ENCODE peak calls at places on chromosome 4, in six cellular contexts. One of them, this sample, is unnamed. For H3K4me1, the result is how much of the 10 kb centered on the place peaks cover.

GRCh38 chr4:37388672-37389368 is 144.3 kb downstream of the NWD2 start:
- DNase-seq in sigmoid colon: no peak
- DNase-seq in BE2C: no peak
- DNase-seq in thoracic aorta: no peak
- DNase-seq in tibial artery: no peak
- DNase-seq in left ventricle myocardium inferior: no peak
- DNase-seq in this sample: no peak

GRCh38 chr4:88291003-88291402 is 6.6 kb upstream of the PPM1K start:
- DNase-seq in sigmoid colon: no peak
- DNase-seq in thoracic aorta: no peak
- DNase-seq in left ventricle myocardium inferior: no peak
- DNase-seq in tibial artery: no peak
- DNase-seq in BE2C: no peak
- DNase-seq in this sample: no peak

GRCh38 chr4:3747582-3747906 is 18.6 kb upstream of the ADRA2C start:
- DNase-seq in sigmoid colon: no peak
- DNase-seq in left ventricle myocardium inferior: no peak
- DNase-seq in BE2C: peak
- DNase-seq in thoracic aorta: no peak
- DNase-seq in tibial artery: no peak
- DNase-seq in this sample: no peak

GRCh38 chr4:65724973-65725372 is 54.7 kb upstream of the EPHA5 start:
- DNase-seq in tibial artery: no peak
- DNase-seq in BE2C: no peak
- DNase-seq in sigmoid colon: no peak
- DNase-seq in thoracic aorta: no peak
- DNase-seq in left ventricle myocardium inferior: no peak
- DNase-seq in this sample: no peak

GRCh38 chr4:80197601-80198444 is 520 bp downstream of the PRDM8 start:
- DNase-seq in left ventricle myocardium inferior: no peak
- DNase-seq in BE2C: peak
- DNase-seq in thoracic aorta: no peak
- DNase-seq in tibial artery: no peak
- DNase-seq in sigmoid colon: no peak
- DNase-seq in this sample: no peak

GRCh38 chr4:139279723-139280620 is at the start of gene MGARP:
- DNase-seq in sigmoid colon: no peak
- DNase-seq in tibial artery: no peak
- DNase-seq in BE2C: peak
- DNase-seq in thoracic aorta: no peak
- DNase-seq in left ventricle myocardium inferior: peak
- DNase-seq in this sample: peak

GRCh38 chr4:189177130-189177529 is 763.5 kb upstream of the FRG1 start:
- DNase-seq in thoracic aorta: no peak
- DNase-seq in BE2C: no peak
- DNase-seq in left ventricle myocardium inferior: no peak
- DNase-seq in sigmoid colon: no peak
- DNase-seq in tibial artery: no peak
- DNase-seq in this sample: no peak

GRCh38 chr4:15451181-15451865 is 18.4 kb upstream of the CC2D2A start:
- DNase-seq in left ventricle myocardium inferior: no peak
- DNase-seq in thoracic aorta: no peak
- DNase-seq in tibial artery: no peak
- DNase-seq in BE2C: no peak
- DNase-seq in sigmoid colon: no peak
- DNase-seq in this sample: no peak

GRCh38 chr4:7818676-7819041 is 121.0 kb downstream of the AFAP1 start:
- DNase-seq in left ventricle myocardium inferior: no peak
- DNase-seq in thoracic aorta: no peak
- DNase-seq in BE2C: no peak
- DNase-seq in tibial artery: no peak
- DNase-seq in sigmoid colon: no peak
- DNase-seq in this sample: no peak
- H3K4me1 ChIP-seq in left ventricle myocardium inferior: half or more
- H3K4me1 ChIP-seq in thoracic aorta: under half
- H3K4me1 ChIP-seq in BE2C: half or more
- H3K4me1 ChIP-seq in tibial artery: under half
- H3K4me1 ChIP-seq in sigmoid colon: half or more
- H3K4me1 ChIP-seq in this sample: under half

DNA sequence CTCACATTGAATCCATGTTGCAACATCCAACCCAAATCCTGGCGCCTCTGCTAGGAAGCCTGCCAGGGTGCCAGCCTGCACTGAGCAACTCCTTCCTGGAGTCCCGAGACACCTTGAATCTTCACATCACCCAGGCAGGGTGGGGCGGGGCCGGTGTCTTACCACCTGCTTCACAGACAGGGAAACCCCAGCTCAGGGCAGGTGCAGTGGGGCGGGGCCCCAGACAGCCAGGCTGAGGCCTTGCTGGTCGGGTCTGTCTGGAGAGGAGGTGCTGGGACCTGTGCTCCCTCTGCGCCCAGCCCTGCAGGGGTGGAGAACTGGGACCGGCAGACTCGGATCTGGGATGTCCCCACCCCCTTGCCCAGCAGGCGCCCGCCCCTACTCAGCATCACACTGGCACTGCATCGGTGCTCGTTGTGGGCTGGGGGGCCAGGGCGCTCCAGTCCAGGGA is 31.5 kb upstream of the HTRA3 start:
- DNase-seq in thoracic aorta: no peak
- DNase-seq in left ventricle myocardium inferior: no peak
- DNase-seq in BE2C: no peak
- DNase-seq in tibial artery: no peak
- DNase-seq in sigmoid colon: no peak
- DNase-seq in this sample: no peak
- H3K4me1 ChIP-seq in thoracic aorta: under half
- H3K4me1 ChIP-seq in left ventricle myocardium inferior: under half
- H3K4me1 ChIP-seq in BE2C: under half
- H3K4me1 ChIP-seq in tibial artery: under half
- H3K4me1 ChIP-seq in sigmoid colon: under half
- H3K4me1 ChIP-seq in this sample: under half

GRCh38 chr4:35520059-35520458 is 724.3 kb downstream of the ARAP2 start:
- DNase-seq in tibial artery: no peak
- DNase-seq in BE2C: no peak
- DNase-seq in left ventricle myocardium inferior: no peak
- DNase-seq in thoracic aorta: no peak
- DNase-seq in sigmoid colon: no peak
- DNase-seq in this sample: no peak
- H3K4me1 ChIP-seq in tibial artery: under half
- H3K4me1 ChIP-seq in BE2C: under half
- H3K4me1 ChIP-seq in left ventricle myocardium inferior: under half
- H3K4me1 ChIP-seq in thoracic aorta: under half
- H3K4me1 ChIP-seq in sigmoid colon: under half
- H3K4me1 ChIP-seq in this sample: under half

GRCh38 chr4:82899339-82899738 is 1.2 kb upstream of the THAP9 start:
- DNase-seq in left ventricle myocardium inferior: no peak
- DNase-seq in sigmoid colon: no peak
- DNase-seq in tibial artery: no peak
- DNase-seq in thoracic aorta: no peak
- DNase-seq in BE2C: no peak
- DNase-seq in this sample: no peak

GRCh38 chr4:82893942-82894341 is 3.0 kb upstream of the SEC31A start:
- DNase-seq in thoracic aorta: no peak
- DNase-seq in left ventricle myocardium inferior: no peak
- DNase-seq in sigmoid colon: no peak
- DNase-seq in tibial artery: no peak
- DNase-seq in BE2C: no peak
- DNase-seq in this sample: no peak

GRCh38 chr4:82898322-82899243 is 2.0 kb upstream of the THAP9 start:
- DNase-seq in BE2C: peak
- DNase-seq in thoracic aorta: peak
- DNase-seq in left ventricle myocardium inferior: no peak
- DNase-seq in tibial artery: no peak
- DNase-seq in sigmoid colon: no peak
- DNase-seq in this sample: no peak

GRCh38 chr4:82900016-82900334 is 560 bp upstream of the THAP9 start:
- DNase-seq in left ventricle myocardium inferior: no peak
- DNase-seq in tibial artery: no peak
- DNase-seq in thoracic aorta: no peak
- DNase-seq in sigmoid colon: peak
- DNase-seq in BE2C: no peak
- DNase-seq in this sample: no peak

GRCh38 chr4:82896755-82897154 is 3.8 kb upstream of the THAP9 start:
- DNase-seq in tibial artery: no peak
- DNase-seq in left ventricle myocardium inferior: no peak
- DNase-seq in sigmoid colon: no peak
- DNase-seq in thoracic aorta: no peak
- DNase-seq in BE2C: no peak
- DNase-seq in this sample: no peak
- H3K4me1 ChIP-seq in tibial artery: under half
- H3K4me1 ChIP-seq in left ventricle myocardium inferior: half or more
- H3K4me1 ChIP-seq in sigmoid colon: under half
- H3K4me1 ChIP-seq in thoracic aorta: under half
- H3K4me1 ChIP-seq in BE2C: under half
- H3K4me1 ChIP-seq in this sample: under half

GRCh38 chr4:169209388-169209883 is 61.3 kb downstream of the SH3RF1 start:
- DNase-seq in BE2C: no peak
- DNase-seq in thoracic aorta: no peak
- DNase-seq in sigmoid colon: no peak
- DNase-seq in tibial artery: no peak
- DNase-seq in left ventricle myocardium inferior: no peak
- DNase-seq in this sample: no peak
- H3K4me1 ChIP-seq in BE2C: under half
- H3K4me1 ChIP-seq in thoracic aorta: under half
- H3K4me1 ChIP-seq in sigmoid colon: under half
- H3K4me1 ChIP-seq in tibial artery: under half
- H3K4me1 ChIP-seq in left ventricle myocardium inferior: under half
- H3K4me1 ChIP-seq in this sample: under half

GRCh38 chr4:89298160-89298559 is 9.4 kb downstream of the GPRIN3 start:
- DNase-seq in thoracic aorta: no peak
- DNase-seq in sigmoid colon: no peak
- DNase-seq in left ventricle myocardium inferior: no peak
- DNase-seq in BE2C: no peak
- DNase-seq in tibial artery: no peak
- DNase-seq in this sample: peak

GRCh38 chr4:89300060-89300459 is 7.5 kb downstream of the GPRIN3 start:
- DNase-seq in thoracic aorta: no peak
- DNase-seq in sigmoid colon: no peak
- DNase-seq in left ventricle myocardium inferior: no peak
- DNase-seq in tibial artery: no peak
- DNase-seq in BE2C: no peak
- DNase-seq in this sample: no peak

GRCh38 chr4:89300490-89300889 is 7.1 kb downstream of the GPRIN3 start:
- DNase-seq in tibial artery: no peak
- DNase-seq in left ventricle myocardium inferior: no peak
- DNase-seq in thoracic aorta: no peak
- DNase-seq in sigmoid colon: no peak
- DNase-seq in BE2C: no peak
- DNase-seq in this sample: no peak

GRCh38 chr4:89299153-89299789 is 8.3 kb downstream of the GPRIN3 start:
- DNase-seq in tibial artery: no peak
- DNase-seq in thoracic aorta: no peak
- DNase-seq in sigmoid colon: no peak
- DNase-seq in BE2C: no peak
- DNase-seq in left ventricle myocardium inferior: no peak
- DNase-seq in this sample: no peak

GRCh38 chr4:89298788-89299152 is 8.8 kb downstream of the GPRIN3 start:
- DNase-seq in thoracic aorta: no peak
- DNase-seq in BE2C: no peak
- DNase-seq in left ventricle myocardium inferior: no peak
- DNase-seq in tibial artery: no peak
- DNase-seq in sigmoid colon: no peak
- DNase-seq in this sample: peak
- H3K4me1 ChIP-seq in thoracic aorta: under half
- H3K4me1 ChIP-seq in BE2C: under half
- H3K4me1 ChIP-seq in left ventricle myocardium inferior: half or more
- H3K4me1 ChIP-seq in tibial artery: under half
- H3K4me1 ChIP-seq in sigmoid colon: under half
- H3K4me1 ChIP-seq in this sample: half or more

GRCh38 chr4:95778666-95779065 is 61.2 kb upstream of the PDHA2 start:
- DNase-seq in sigmoid colon: no peak
- DNase-seq in left ventricle myocardium inferior: no peak
- DNase-seq in BE2C: no peak
- DNase-seq in thoracic aorta: no peak
- DNase-seq in tibial artery: no peak
- DNase-seq in this sample: no peak

DNA sequence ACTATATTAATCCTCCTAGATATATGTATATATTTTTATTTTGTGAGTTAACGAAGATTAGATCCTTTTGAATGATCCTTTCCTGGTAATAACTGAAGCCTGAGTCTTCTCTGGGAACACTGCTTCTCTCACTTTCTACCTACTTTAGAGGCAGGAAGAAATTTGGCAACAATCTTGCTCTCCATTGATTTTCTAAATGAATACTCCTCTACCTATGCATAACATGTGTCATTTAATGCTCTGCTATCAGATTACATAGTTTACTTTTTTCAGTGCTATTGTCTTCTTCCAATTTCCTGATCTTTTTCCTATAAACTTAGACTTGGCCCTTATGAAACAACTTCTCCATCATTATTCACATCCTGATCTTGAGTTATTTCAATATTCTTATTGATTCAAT is 60.4 kb upstream of the PDHA2 start:
- DNase-seq in thoracic aorta: no peak
- DNase-seq in tibial artery: no peak
- DNase-seq in sigmoid colon: no peak
- DNase-seq in left ventricle myocardium inferior: no peak
- DNase-seq in BE2C: no peak
- DNase-seq in this sample: no peak
- H3K4me1 ChIP-seq in thoracic aorta: under half
- H3K4me1 ChIP-seq in tibial artery: under half
- H3K4me1 ChIP-seq in sigmoid colon: under half
- H3K4me1 ChIP-seq in left ventricle myocardium inferior: under half
- H3K4me1 ChIP-seq in BE2C: under half
- H3K4me1 ChIP-seq in this sample: under half

DNA sequence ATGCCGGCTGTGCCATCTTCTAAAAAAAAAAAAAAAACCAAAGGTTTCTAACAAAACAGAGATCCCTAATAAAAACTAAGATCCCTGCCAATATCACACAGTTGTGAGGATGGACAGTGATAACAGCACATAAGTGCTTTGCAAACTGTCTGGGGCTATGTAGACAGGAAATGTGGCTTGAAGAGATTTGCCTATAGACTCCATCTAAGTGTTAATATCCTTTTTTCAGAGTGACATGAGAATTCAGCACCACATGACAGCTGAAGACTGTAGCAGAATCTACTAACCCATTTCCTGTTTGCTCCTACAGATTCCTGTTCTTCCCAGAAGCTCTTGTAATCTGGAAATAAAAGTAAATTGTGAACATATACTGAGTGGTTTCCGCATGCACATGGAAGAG is 215.4 kb downstream of the KDR start:
- DNase-seq in left ventricle myocardium inferior: no peak
- DNase-seq in BE2C: no peak
- DNase-seq in thoracic aorta: no peak
- DNase-seq in tibial artery: no peak
- DNase-seq in sigmoid colon: no peak
- DNase-seq in this sample: no peak
- H3K4me1 ChIP-seq in left ventricle myocardium inferior: under half
- H3K4me1 ChIP-seq in BE2C: under half
- H3K4me1 ChIP-seq in thoracic aorta: under half
- H3K4me1 ChIP-seq in tibial artery: under half
- H3K4me1 ChIP-seq in sigmoid colon: under half
- H3K4me1 ChIP-seq in this sample: under half

GRCh38 chr4:87007345-87008181 is 72.8 kb downstream of the AFF1 start:
- DNase-seq in left ventricle myocardium inferior: peak
- DNase-seq in thoracic aorta: no peak
- DNase-seq in BE2C: peak
- DNase-seq in sigmoid colon: peak
- DNase-seq in tibial artery: peak
- DNase-seq in this sample: peak
- H3K4me1 ChIP-seq in left ventricle myocardium inferior: half or more
- H3K4me1 ChIP-seq in thoracic aorta: under half
- H3K4me1 ChIP-seq in BE2C: under half
- H3K4me1 ChIP-seq in sigmoid colon: half or more
- H3K4me1 ChIP-seq in tibial artery: under half
- H3K4me1 ChIP-seq in this sample: half or more